ENCODE peak calls at places on chromosomes 7 and 10, in eight cellular contexts. Y, K, B, U, H, N, C and J are unnamed samples.

GRCh38 chr10:974038-974784 is 14.0 kb upstream of the GTPBP4 start:
- DNase-seq in B (no peak), N (peak; percentile 52), C (no peak), K (no peak), Y (no peak), H (no peak), U (no peak), J (peak; percentile 35)

GRCh38 chr10:102408728-102409603 is 9.6 kb downstream of the PSD start:
- DNase-seq in H (peak; percentile 83), N (no peak), B (no peak), Y (no peak), K (no peak), C (no peak), U (peak; percentile 54), J (no peak)

GRCh38 chr7:151243411-151244155 is 4.9 kb downstream of the SMARCD3 start:
- DNase-seq in C (no peak), Y (no peak), B (peak; percentile 71), N (no peak), H (peak; percentile 57), U (peak; percentile 76), K (no peak), J (peak; percentile 27)

GRCh38 chr10:99555371-99556224 is 22.9 kb downstream of the NKX2-3 start:
- DNase-seq in C (no peak), B (no peak), U (no peak), K (no peak), H (no peak), Y (no peak), N (no peak), J (no peak)

GRCh38 chr10:62653254-62653653 is 151.3 kb upstream of the ADO start:
- DNase-seq in B (peak; percentile 99), Y (no peak), C (no peak), K (no peak), H (no peak), N (no peak), U (no peak), J (no peak)

GRCh38 chr7:91812388-91812787 is 68.1 kb downstream of the MTERF1 start:
- DNase-seq in U (no peak), H (no peak), B (no peak), C (no peak), Y (no peak), K (no peak), N (no peak), J (no peak)

GRCh38 chr7:107387573-107388219 is 82.2 kb upstream of the GPR22 start:
- DNase-seq in B (no peak), U (no peak), C (no peak), K (no peak), Y (no peak), N (no peak), H (no peak), J (no peak)

GRCh38 chr10:75403144-75404022 is 1.8 kb upstream of the ZNF503 start:
- DNase-seq in H (no peak), B (no peak), Y (no peak), C (peak; percentile 55), K (peak; percentile 41), N (peak; percentile 76), U (no peak), J (peak; percentile 75)

GRCh38 chr7:117068511-117069155 is 115.3 kb downstream of the ST7 start:
- DNase-seq in H (no peak), K (no peak), B (no peak), U (no peak), N (peak; percentile 37), C (no peak), Y (no peak), J (peak; percentile 84)

GRCh38 chr10:104028146-104028545 is 57.5 kb downstream of the COL17A1 start:
- DNase-seq in K (no peak), H (no peak), Y (peak; percentile 27), U (no peak), C (peak; percentile 60), N (no peak), B (peak; percentile 14), J (no peak)

GRCh38 chr10:75284097-75284485 is 48.3 kb upstream of the COMTD1 start:
- DNase-seq in B (no peak), N (no peak), U (no peak), H (no peak), C (no peak), K (no peak), Y (no peak), J (no peak)

GRCh38 chr7:159155410-159155809 is 10.7 kb upstream of the VIPR2 start:
- DNase-seq in K (no peak), U (no peak), C (no peak), N (no peak), B (no peak), Y (no peak), H (no peak), J (no peak)

GRCh38 chr10:49783645-49784044 is 21.5 kb upstream of the OGDHL start:
- DNase-seq in N (no peak), K (no peak), C (no peak), U (peak; percentile 11), B (no peak), H (no peak), Y (no peak), J (no peak)

GRCh38 chr7:22676385-22676784 is 50.6 kb upstream of the IL6 start:
- DNase-seq in K (no peak), Y (no peak), U (no peak), N (no peak), B (no peak), C (no peak), H (no peak), J (no peak)

GRCh38 chr10:44309939-44310761 is 74.7 kb downstream of the CXCL12 start:
- DNase-seq in B (no peak), U (no peak), H (no peak), N (no peak), Y (no peak), C (no peak), K (no peak), J (no peak)

GRCh38 chr10:127259385-127259784 is 63.0 kb upstream of the INSYN2A start:
- DNase-seq in U (no peak), Y (no peak), K (no peak), N (no peak), H (no peak), B (no peak), C (no peak), J (no peak)

DNA sequence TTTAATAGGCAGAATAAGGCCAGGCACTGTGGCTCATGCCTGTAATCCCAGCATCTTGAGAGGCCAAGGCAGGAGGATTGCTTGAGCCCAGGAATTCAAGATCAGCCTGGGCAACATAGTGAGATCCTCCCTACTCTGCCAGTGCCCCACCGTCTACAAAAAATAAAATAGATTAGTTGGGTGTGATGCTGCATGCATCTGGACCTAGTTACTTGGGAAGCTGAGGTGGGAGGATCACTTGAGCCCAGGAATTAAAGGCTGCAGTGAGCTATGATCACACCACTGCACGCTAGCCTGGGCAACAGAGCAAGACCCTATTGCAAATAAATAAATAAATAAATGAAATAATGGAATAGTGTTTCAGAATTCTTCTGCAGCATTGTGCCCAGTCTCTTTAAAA is 16.2 kb downstream of the FAM200A start:
- DNase-seq in U (no peak), H (no peak), B (no peak), C (no peak), Y (no peak), K (no peak), N (no peak), J (no peak)
- H3K9me3 ChIP-seq in U (peaks cover 18% of the 10 kb centered on the region), H (peaks cover 28% of the 10 kb centered on the region), B (no peaks in the 10 kb centered on the region), C (peaks cover 37% of the 10 kb centered on the region), Y (peaks cover 12% of the 10 kb centered on the region), K (peaks cover 38% of the 10 kb centered on the region), N (no peaks in the 10 kb centered on the region), J (no peaks in the 10 kb centered on the region)

DNA sequence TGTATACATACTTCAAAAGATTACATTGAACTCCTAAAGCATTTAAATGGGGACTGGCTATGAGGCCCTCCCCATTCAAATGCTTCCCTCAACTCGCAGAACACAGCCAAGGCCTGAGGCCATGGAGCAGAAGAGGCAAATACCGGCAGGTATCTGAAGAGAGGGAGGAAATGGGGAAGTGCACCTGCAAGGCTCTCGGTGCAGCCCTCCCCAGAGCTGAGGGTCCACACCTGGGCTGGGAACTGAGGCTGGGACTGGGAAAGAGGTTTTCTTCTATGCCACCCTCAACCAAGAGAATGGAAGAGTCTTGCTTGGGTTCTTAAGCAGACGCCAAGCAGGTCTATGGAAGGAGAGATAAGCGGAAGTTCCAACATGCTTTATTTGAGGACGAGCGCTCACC is 13.0 kb upstream of the CYREN start:
- DNase-seq in C (no peak), Y (no peak), U (no peak), N (no peak), H (no peak), B (no peak), K (no peak), J (no peak)
- H3K9me3 ChIP-seq in C (peaks cover 25% of the 10 kb centered on the region), Y (no peaks in the 10 kb centered on the region), U (peaks cover 24% of the 10 kb centered on the region), N (no peaks in the 10 kb centered on the region), H (peaks cover 22% of the 10 kb centered on the region), B (peaks cover 23% of the 10 kb centered on the region), K (peaks cover 23% of the 10 kb centered on the region), J (no peaks in the 10 kb centered on the region)

DNA sequence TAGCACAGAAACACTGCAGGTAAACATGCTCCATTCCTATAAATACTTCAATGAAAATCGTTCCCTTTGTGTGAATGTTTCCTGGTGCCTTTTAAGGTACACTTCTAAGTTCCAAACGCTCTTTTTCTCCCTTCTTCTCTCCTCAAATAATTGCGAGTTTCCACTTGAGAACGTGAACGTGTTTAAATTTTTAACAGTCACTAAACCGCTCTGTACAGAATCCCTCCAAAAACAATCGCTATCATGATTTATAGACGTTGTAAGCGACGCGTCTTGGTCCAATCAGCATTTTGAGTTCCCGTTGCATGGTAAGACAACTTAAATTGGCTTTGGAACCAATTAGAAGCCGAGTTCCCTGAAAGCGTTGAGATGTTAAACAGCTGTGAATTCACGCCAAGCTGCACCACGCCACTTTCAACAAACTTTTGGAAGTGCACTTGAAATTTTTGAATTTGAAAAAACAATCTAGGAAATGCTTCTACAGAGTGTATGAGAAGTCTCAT is 12.6 kb upstream of the EBLN1 start:
- DNase-seq in H (peak; percentile 32), N (no peak), Y (no peak), C (no peak), U (no peak), K (no peak), B (peak; percentile 75), J (peak; percentile 18)
- H3K9me3 ChIP-seq in H (no peaks in the 10 kb centered on the region), N (no peaks in the 10 kb centered on the region), Y (no peaks in the 10 kb centered on the region), C (no peaks in the 10 kb centered on the region), U (no peaks in the 10 kb centered on the region), K (no peaks in the 10 kb centered on the region), B (no peaks in the 10 kb centered on the region), J (no peaks in the 10 kb centered on the region)

GRCh38 chr7:52547301-52547920 is 488.0 kb upstream of the POM121L12 start:
- DNase-seq in H (no peak), K (no peak), N (no peak), Y (no peak), B (no peak), U (no peak), C (no peak), J (no peak)
- H3K9me3 ChIP-seq in H (no peaks in the 10 kb centered on the region), K (no peaks in the 10 kb centered on the region), N (no peaks in the 10 kb centered on the region), Y (no peaks in the 10 kb centered on the region), B (no peaks in the 10 kb centered on the region), U (no peaks in the 10 kb centered on the region), C (no peaks in the 10 kb centered on the region), J (no peaks in the 10 kb centered on the region)